ENCODE peak calls at places on chromosomes 3 and 15, in ten cellular contexts. One of them, this sample, is unnamed. For H3K4me1, the result is how much of the 10 kb centered on the place peaks cover.

GRCh38 chr3:52310861-52311566 is 5.1 kb upstream of the DNAH1 start:
- DNase-seq in A549: no peak
- DNase-seq in ovary: no peak
- DNase-seq in esophagus muscularis mucosa: no peak
- DNase-seq in K562: no peak
- DNase-seq in tibial nerve: no peak
- DNase-seq in sigmoid colon: no peak
- DNase-seq in SK-N-SH: no peak
- DNase-seq in transverse colon: no peak
- DNase-seq in upper lobe of left lung: no peak
- DNase-seq in this sample: no peak

GRCh38 chr3:71949403-71949802 is 164.5 kb upstream of the PROK2 start:
- DNase-seq in A549: no peak
- DNase-seq in ovary: no peak
- DNase-seq in esophagus muscularis mucosa: no peak
- DNase-seq in K562: no peak
- DNase-seq in tibial nerve: no peak
- DNase-seq in sigmoid colon: no peak
- DNase-seq in SK-N-SH: no peak
- DNase-seq in transverse colon: no peak
- DNase-seq in upper lobe of left lung: no peak
- DNase-seq in this sample: no peak

GRCh38 chr3:146221276-146221675 is 29.6 kb downstream of the PLSCR4 start:
- DNase-seq in A549: no peak
- DNase-seq in ovary: no peak
- DNase-seq in esophagus muscularis mucosa: no peak
- DNase-seq in K562: no peak
- DNase-seq in tibial nerve: no peak
- DNase-seq in sigmoid colon: no peak
- DNase-seq in SK-N-SH: no peak
- DNase-seq in transverse colon: no peak
- DNase-seq in upper lobe of left lung: no peak
- DNase-seq in this sample: no peak

GRCh38 chr15:77665530-77666295 is 33.0 kb upstream of the LINGO1 start:
- DNase-seq in A549: no peak
- DNase-seq in ovary: no peak
- DNase-seq in esophagus muscularis mucosa: no peak
- DNase-seq in K562: no peak
- DNase-seq in tibial nerve: no peak
- DNase-seq in sigmoid colon: no peak
- DNase-seq in SK-N-SH: no peak
- DNase-seq in transverse colon: no peak
- DNase-seq in upper lobe of left lung: peak
- DNase-seq in this sample: no peak

GRCh38 chr3:31124368-31124767 is 229.9 kb upstream of the GADL1 start:
- DNase-seq in A549: no peak
- DNase-seq in ovary: no peak
- DNase-seq in esophagus muscularis mucosa: no peak
- DNase-seq in K562: no peak
- DNase-seq in tibial nerve: no peak
- DNase-seq in sigmoid colon: no peak
- DNase-seq in SK-N-SH: no peak
- DNase-seq in transverse colon: no peak
- DNase-seq in upper lobe of left lung: no peak
- DNase-seq in this sample: no peak

GRCh38 chr15:63940956-63941620 is 105.2 kb downstream of the DAPK2 start:
- DNase-seq in A549: no peak
- DNase-seq in ovary: no peak
- DNase-seq in esophagus muscularis mucosa: peak
- DNase-seq in K562: no peak
- DNase-seq in tibial nerve: no peak
- DNase-seq in sigmoid colon: no peak
- DNase-seq in SK-N-SH: peak
- DNase-seq in transverse colon: no peak
- DNase-seq in upper lobe of left lung: no peak
- DNase-seq in this sample: no peak

GRCh38 chr15:57914350-57915055 is 151.0 kb downstream of the ALDH1A2 start:
- DNase-seq in A549: no peak
- DNase-seq in ovary: no peak
- DNase-seq in esophagus muscularis mucosa: no peak
- DNase-seq in K562: no peak
- DNase-seq in tibial nerve: no peak
- DNase-seq in sigmoid colon: no peak
- DNase-seq in SK-N-SH: no peak
- DNase-seq in transverse colon: peak
- DNase-seq in upper lobe of left lung: peak
- DNase-seq in this sample: no peak

GRCh38 chr15:39720721-39721611 is 61.7 kb downstream of the FSIP1 start:
- DNase-seq in A549: no peak
- DNase-seq in ovary: no peak
- DNase-seq in esophagus muscularis mucosa: no peak
- DNase-seq in K562: no peak
- DNase-seq in tibial nerve: no peak
- DNase-seq in sigmoid colon: no peak
- DNase-seq in SK-N-SH: no peak
- DNase-seq in transverse colon: no peak
- DNase-seq in upper lobe of left lung: no peak
- DNase-seq in this sample: no peak

GRCh38 chr3:188812198-188812597 is 359.6 kb upstream of the TPRG1 start:
- DNase-seq in A549: no peak
- DNase-seq in ovary: no peak
- DNase-seq in esophagus muscularis mucosa: no peak
- DNase-seq in K562: no peak
- DNase-seq in tibial nerve: no peak
- DNase-seq in sigmoid colon: no peak
- DNase-seq in SK-N-SH: no peak
- DNase-seq in transverse colon: no peak
- DNase-seq in upper lobe of left lung: no peak
- DNase-seq in this sample: no peak

GRCh38 chr3:182683335-182684257 is 109.7 kb upstream of the ATP11B start:
- DNase-seq in A549: peak
- DNase-seq in ovary: peak
- DNase-seq in esophagus muscularis mucosa: no peak
- DNase-seq in K562: peak
- DNase-seq in tibial nerve: peak
- DNase-seq in sigmoid colon: no peak
- DNase-seq in SK-N-SH: peak
- DNase-seq in transverse colon: peak
- DNase-seq in upper lobe of left lung: no peak
- DNase-seq in this sample: peak

GRCh38 chr3:195249057-195249770 is 21.7 kb downstream of the XXYLT1 start:
- DNase-seq in A549: no peak
- DNase-seq in ovary: peak
- DNase-seq in esophagus muscularis mucosa: peak
- DNase-seq in K562: no peak
- DNase-seq in tibial nerve: no peak
- DNase-seq in sigmoid colon: no peak
- DNase-seq in SK-N-SH: no peak
- DNase-seq in transverse colon: no peak
- DNase-seq in upper lobe of left lung: no peak
- DNase-seq in this sample: no peak

GRCh38 chr15:89556413-89557262 is 18.6 kb upstream of the TICRR start:
- DNase-seq in A549: peak
- DNase-seq in ovary: peak
- DNase-seq in esophagus muscularis mucosa: no peak
- DNase-seq in K562: peak
- DNase-seq in tibial nerve: no peak
- DNase-seq in sigmoid colon: no peak
- DNase-seq in SK-N-SH: peak
- DNase-seq in transverse colon: peak
- DNase-seq in upper lobe of left lung: no peak
- DNase-seq in this sample: no peak

GRCh38 chr3:17407576-17407975 is 334.9 kb downstream of the TBC1D5 start:
- DNase-seq in A549: no peak
- DNase-seq in ovary: no peak
- DNase-seq in esophagus muscularis mucosa: no peak
- DNase-seq in K562: no peak
- DNase-seq in tibial nerve: no peak
- DNase-seq in sigmoid colon: no peak
- DNase-seq in SK-N-SH: no peak
- DNase-seq in transverse colon: no peak
- DNase-seq in upper lobe of left lung: no peak
- DNase-seq in this sample: no peak

GRCh38 chr3:120604784-120605183 is 8.6 kb downstream of the NDUFB4 start:
- DNase-seq in A549: no peak
- DNase-seq in ovary: no peak
- DNase-seq in esophagus muscularis mucosa: no peak
- DNase-seq in K562: no peak
- DNase-seq in tibial nerve: no peak
- DNase-seq in sigmoid colon: no peak
- DNase-seq in SK-N-SH: no peak
- DNase-seq in transverse colon: no peak
- DNase-seq in upper lobe of left lung: no peak
- DNase-seq in this sample: no peak

GRCh38 chr3:15220661-15221060 is 14.6 kb downstream of the CAPN7 start:
- DNase-seq in A549: no peak
- DNase-seq in ovary: no peak
- DNase-seq in esophagus muscularis mucosa: no peak
- DNase-seq in K562: no peak
- DNase-seq in tibial nerve: no peak
- DNase-seq in sigmoid colon: no peak
- DNase-seq in SK-N-SH: no peak
- DNase-seq in transverse colon: no peak
- DNase-seq in upper lobe of left lung: no peak
- DNase-seq in this sample: no peak

GRCh38 chr15:60740787-60741354 is 261.9 kb upstream of the ICE2 start:
- DNase-seq in A549: no peak
- DNase-seq in ovary: no peak
- DNase-seq in esophagus muscularis mucosa: no peak
- DNase-seq in K562: no peak
- DNase-seq in tibial nerve: no peak
- DNase-seq in sigmoid colon: no peak
- DNase-seq in SK-N-SH: no peak
- DNase-seq in transverse colon: no peak
- DNase-seq in upper lobe of left lung: no peak
- DNase-seq in this sample: no peak
- TF ChIP-seq EP300 in A549: no peak
- TF ChIP-seq EP300 in ovary: no peak
- TF ChIP-seq EP300 in esophagus muscularis mucosa: no peak
- TF ChIP-seq EP300 in K562: no peak
- TF ChIP-seq EP300 in tibial nerve: no peak
- TF ChIP-seq EP300 in sigmoid colon: no peak
- TF ChIP-seq EP300 in SK-N-SH: no peak
- TF ChIP-seq EP300 in transverse colon: no peak
- TF ChIP-seq EP300 in upper lobe of left lung: no peak
- TF ChIP-seq EP300 in this sample: no peak

DNA sequence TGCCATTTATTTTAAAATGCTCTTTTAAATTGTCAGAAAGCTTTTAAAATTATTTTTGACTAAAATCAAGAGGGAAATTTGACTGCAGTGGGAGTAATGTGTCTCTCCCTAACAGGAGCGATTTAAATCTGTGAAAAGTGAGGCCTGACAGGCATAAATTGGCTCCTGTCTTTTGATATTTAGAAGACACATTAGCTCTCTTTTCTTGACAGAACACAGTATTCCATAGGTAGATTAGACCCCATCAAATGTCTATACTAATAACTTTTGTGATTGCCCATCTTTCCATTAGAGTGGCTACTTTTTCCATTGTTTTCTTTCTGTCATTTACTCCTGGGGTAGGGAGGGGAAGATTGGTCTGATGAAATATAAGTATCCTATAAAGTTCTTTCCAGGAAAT is 866.3 kb downstream of the ROBO1 start:
- DNase-seq in A549: no peak
- DNase-seq in ovary: no peak
- DNase-seq in esophagus muscularis mucosa: no peak
- DNase-seq in K562: no peak
- DNase-seq in tibial nerve: no peak
- DNase-seq in sigmoid colon: no peak
- DNase-seq in SK-N-SH: no peak
- DNase-seq in transverse colon: no peak
- DNase-seq in upper lobe of left lung: no peak
- DNase-seq in this sample: no peak
- H3K4me1 ChIP-seq in A549: under half
- H3K4me1 ChIP-seq in ovary: under half
- H3K4me1 ChIP-seq in esophagus muscularis mucosa: under half
- H3K4me1 ChIP-seq in K562: under half
- H3K4me1 ChIP-seq in tibial nerve: under half
- H3K4me1 ChIP-seq in sigmoid colon: under half
- H3K4me1 ChIP-seq in SK-N-SH: under half
- H3K4me1 ChIP-seq in transverse colon: under half
- H3K4me1 ChIP-seq in upper lobe of left lung: under half
- H3K4me1 ChIP-seq in this sample: under half

DNA sequence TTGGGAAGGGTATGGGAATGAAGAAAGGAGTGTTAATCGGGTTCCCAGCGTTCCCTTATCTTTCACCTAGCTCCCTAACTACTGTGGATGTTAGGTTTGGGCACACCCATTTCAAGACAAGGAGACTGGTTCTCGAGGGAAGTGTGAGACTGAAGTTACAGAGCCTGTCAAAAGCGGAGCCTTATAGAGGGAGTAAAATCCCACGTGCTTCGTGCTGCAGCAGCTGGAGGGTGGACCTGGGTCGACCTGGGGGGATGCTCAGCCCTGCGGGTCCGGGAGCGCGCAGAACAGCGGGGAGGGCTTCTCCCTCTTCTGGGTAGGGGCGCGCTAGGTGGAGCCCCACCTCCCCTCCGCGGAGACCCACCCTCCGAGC is 314 bp upstream of the TMED3 start:
- DNase-seq in A549: peak
- DNase-seq in ovary: no peak
- DNase-seq in esophagus muscularis mucosa: peak
- DNase-seq in K562: no peak
- DNase-seq in tibial nerve: no peak
- DNase-seq in sigmoid colon: no peak
- DNase-seq in SK-N-SH: no peak
- DNase-seq in transverse colon: no peak
- DNase-seq in upper lobe of left lung: no peak
- DNase-seq in this sample: no peak
- H3K27ac ChIP-seq in A549: peak
- H3K27ac ChIP-seq in ovary: no peak
- H3K27ac ChIP-seq in esophagus muscularis mucosa: no peak
- H3K27ac ChIP-seq in K562: no peak
- H3K27ac ChIP-seq in tibial nerve: no peak
- H3K27ac ChIP-seq in sigmoid colon: no peak
- H3K27ac ChIP-seq in SK-N-SH: no peak
- H3K27ac ChIP-seq in transverse colon: no peak
- H3K27ac ChIP-seq in upper lobe of left lung: no peak
- H3K27ac ChIP-seq in this sample: peak

DNA sequence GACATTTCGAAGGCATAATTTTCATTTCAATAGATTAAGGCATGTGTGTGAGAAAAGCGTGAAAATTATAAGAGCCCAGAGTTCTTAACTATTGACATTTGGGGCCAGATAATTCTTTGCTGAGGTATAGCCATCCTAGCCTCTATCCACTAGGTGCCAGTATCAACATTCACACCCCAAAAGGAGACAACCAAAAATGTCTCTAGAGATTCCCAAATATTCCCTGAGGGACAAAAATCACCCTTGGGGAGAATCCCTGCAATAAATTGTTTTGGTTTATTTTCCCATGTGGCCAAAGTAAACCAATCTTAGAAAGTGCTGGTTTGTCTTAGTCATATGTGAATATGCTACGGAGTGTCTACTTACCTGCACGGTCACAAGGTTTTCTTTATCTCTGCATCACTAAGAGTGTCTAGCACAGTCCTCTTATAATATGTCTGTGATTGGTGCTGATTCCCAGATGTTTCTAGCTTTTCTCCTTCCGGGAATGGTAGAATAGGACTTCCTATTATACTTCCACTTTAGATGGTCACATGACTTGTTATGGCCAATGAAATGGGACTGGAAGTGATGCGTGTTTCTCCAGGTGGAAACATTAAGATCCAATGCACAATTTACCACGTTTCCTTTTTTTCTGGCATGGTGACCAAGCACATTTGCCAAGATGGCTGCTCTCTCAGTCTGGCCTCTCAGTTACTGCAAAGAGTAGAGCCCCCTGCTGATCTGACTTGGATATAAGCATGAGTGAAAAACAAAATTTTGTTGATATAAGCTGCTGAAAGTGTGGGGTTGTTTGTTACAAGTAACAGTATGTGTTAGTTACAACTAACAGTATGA is 8.0 kb upstream of the KBTBD8 start:
- DNase-seq in A549: peak
- DNase-seq in ovary: no peak
- DNase-seq in esophagus muscularis mucosa: no peak
- DNase-seq in K562: peak
- DNase-seq in tibial nerve: no peak
- DNase-seq in sigmoid colon: no peak
- DNase-seq in SK-N-SH: no peak
- DNase-seq in transverse colon: no peak
- DNase-seq in upper lobe of left lung: no peak
- DNase-seq in this sample: no peak
- TF ChIP-seq EP300 in A549: no peak
- TF ChIP-seq EP300 in ovary: no peak
- TF ChIP-seq EP300 in esophagus muscularis mucosa: no peak
- TF ChIP-seq EP300 in K562: no peak
- TF ChIP-seq EP300 in tibial nerve: no peak
- TF ChIP-seq EP300 in sigmoid colon: no peak
- TF ChIP-seq EP300 in SK-N-SH: no peak
- TF ChIP-seq EP300 in transverse colon: no peak
- TF ChIP-seq EP300 in upper lobe of left lung: no peak
- TF ChIP-seq EP300 in this sample: no peak